ENCODE peak calls at places on chromosomes 6 and 20, in eight cellular contexts. X, D, S, U, I, K, C and R are unnamed samples.

GRCh38 chr20:8656335-8656734 is 412.6 kb upstream of the PLCB4 start:
- DNase-seq in I (no peak), S (no peak), C (no peak), D (no peak), K (no peak), U (no peak), X (no peak), R (no peak)

GRCh38 chr6:38715016-38715809 is at the start of gene DNAH8:
- DNase-seq in K (no peak), D (no peak), X (no peak), I (no peak), S (peak), U (peak), C (no peak), R (no peak)

GRCh38 chr6:142902636-142903053 is 42.3 kb downstream of the HIVEP2 start:
- DNase-seq in I (no peak), C (no peak), D (no peak), S (no peak), U (peak), X (peak), K (peak), R (no peak)

GRCh38 chr20:44837949-44838348 is 27.6 kb upstream of the RIMS4 start:
- DNase-seq in S (no peak), I (no peak), U (no peak), C (no peak), X (no peak), D (no peak), K (no peak), R (no peak)

GRCh38 chr6:144955392-144955791 is 670.3 kb downstream of the UTRN start:
- DNase-seq in I (no peak), S (no peak), X (no peak), D (no peak), U (no peak), C (no peak), K (no peak), R (no peak)

GRCh38 chr20:38724603-38725457 is 544 bp downstream of the SLC32A1 start:
- DNase-seq in I (no peak), D (no peak), C (peak), S (peak), U (peak), K (no peak), X (no peak), R (peak)

GRCh38 chr6:117956386-117956785 is 49.3 kb downstream of the SLC35F1 start:
- DNase-seq in C (no peak), X (no peak), K (peak), I (no peak), D (peak), U (no peak), S (no peak), R (peak)

GRCh38 chr20:62064788-62065668 is 653 bp downstream of the TAF4 start:
- DNase-seq in I (no peak), X (no peak), D (no peak), C (peak), S (no peak), U (peak), K (no peak), R (peak)

GRCh38 chr6:20870493-20870892 is 336.2 kb downstream of the CDKAL1 start:
- DNase-seq in S (no peak), X (no peak), U (no peak), D (no peak), I (no peak), C (no peak), K (no peak), R (no peak)

GRCh38 chr6:159267165-159267564 is 98.0 kb downstream of the FNDC1 start:
- DNase-seq in S (peak), U (no peak), K (peak), C (no peak), D (peak), X (no peak), I (no peak), R (peak)

DNA sequence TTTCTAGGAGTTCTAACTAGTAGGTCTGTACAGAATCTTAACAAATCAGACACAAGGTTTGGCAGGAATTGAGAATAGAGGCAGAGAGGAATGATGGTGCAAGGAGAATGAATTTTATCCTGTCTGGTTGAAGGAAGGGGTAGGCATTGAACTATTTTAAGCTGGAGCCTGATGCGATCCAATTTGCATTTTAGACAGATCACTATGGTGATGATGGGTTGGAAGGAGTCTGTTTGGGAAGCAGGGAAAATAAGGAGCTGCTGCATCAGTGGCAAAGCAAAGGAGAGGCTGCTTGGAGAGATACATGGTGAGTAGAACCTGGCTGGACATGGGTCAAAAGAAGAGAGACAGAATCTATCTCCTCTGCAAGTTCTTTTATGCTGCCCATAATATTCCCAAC is 163.7 kb upstream of the STXBP5 start:
- DNase-seq in K (no peak), D (no peak), U (no peak), I (no peak), C (no peak), S (no peak), X (no peak), R (no peak)
- H3K4me2 ChIP-seq in K (no peak), D (no peak), U (no peak), I (no peak), C (no peak), S (no peak), X (no peak), R (no peak)

GRCh38 chr6:17949168-17949567 is 38.3 kb downstream of the KIF13A start:
- DNase-seq in C (no peak), X (no peak), I (no peak), D (no peak), S (no peak), U (no peak), K (no peak), R (no peak)

GRCh38 chr6:17948725-17949124 is 38.7 kb downstream of the KIF13A start:
- DNase-seq in U (no peak), S (no peak), X (no peak), C (no peak), K (no peak), I (no peak), D (no peak), R (no peak)

GRCh38 chr6:17941318-17941717 is 46.1 kb downstream of the KIF13A start:
- DNase-seq in D (no peak), K (no peak), S (no peak), U (no peak), C (no peak), X (no peak), I (no peak), R (no peak)

GRCh38 chr6:17945575-17945974 is 41.9 kb downstream of the KIF13A start:
- DNase-seq in C (no peak), U (no peak), I (no peak), S (no peak), X (no peak), K (no peak), D (no peak), R (no peak)

GRCh38 chr6:17945111-17945510 is 42.3 kb downstream of the KIF13A start:
- DNase-seq in I (no peak), D (no peak), C (no peak), U (no peak), S (no peak), K (peak), X (no peak), R (no peak)
- H3K4me2 ChIP-seq in I (no peak), D (no peak), C (no peak), U (no peak), S (no peak), K (no peak), X (peak), R (no peak)

DNA sequence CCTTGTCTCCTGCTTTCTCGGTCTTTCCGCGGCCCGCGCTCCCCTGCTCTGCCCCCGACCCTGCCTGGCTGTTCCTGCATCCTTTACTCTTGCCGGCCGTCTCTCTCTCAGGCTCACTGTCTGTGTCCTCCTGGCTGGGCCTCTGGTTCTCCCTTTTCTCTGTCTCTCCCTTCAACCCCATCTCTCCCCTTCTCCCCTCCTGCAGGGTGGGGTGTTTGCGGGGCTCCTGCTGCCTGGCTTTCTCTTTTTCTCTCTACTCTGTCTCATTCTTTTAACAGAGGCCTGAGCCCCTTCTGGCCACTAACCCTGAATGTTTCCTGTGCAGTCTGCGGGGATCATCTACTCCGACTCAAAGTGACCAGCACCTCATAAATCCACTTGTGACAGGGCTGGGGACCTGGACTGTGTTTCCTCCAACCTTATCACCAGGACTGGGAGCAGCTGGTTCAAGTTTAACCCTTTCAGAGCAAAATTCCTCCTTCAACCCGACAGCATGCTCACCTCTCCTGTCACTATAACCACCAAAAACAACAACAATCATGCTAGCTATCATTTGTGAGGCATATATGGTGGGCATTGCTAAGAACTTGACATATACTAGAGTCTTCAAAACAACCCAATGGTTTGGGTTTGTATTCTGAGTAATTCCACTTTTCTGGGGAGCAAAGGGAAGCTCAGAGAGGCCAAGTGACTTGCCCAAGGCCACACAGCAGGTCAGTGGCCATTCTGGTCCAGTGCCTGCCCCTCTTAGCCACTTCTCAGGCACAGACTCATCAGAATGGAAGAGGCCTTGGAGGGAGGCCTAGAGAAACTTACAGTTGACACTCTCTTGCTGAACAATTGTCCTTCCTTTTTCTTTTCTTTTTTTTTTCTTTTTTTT is 811 bp upstream of the RSPO4 start:
- DNase-seq in D (no peak), S (no peak), X (no peak), C (no peak), U (peak), K (no peak), I (no peak), R (no peak)
- H3K4me2 ChIP-seq in D (peak), S (peak), X (no peak), C (no peak), U (no peak), K (no peak), I (peak), R (peak)

GRCh38 chr6:163667372-163668060 is 253.0 kb downstream of the QKI start:
- DNase-seq in I (no peak), U (no peak), D (no peak), X (peak), C (no peak), K (no peak), S (no peak), R (no peak)
- H3K4me2 ChIP-seq in I (no peak), U (no peak), D (no peak), X (no peak), C (no peak), K (no peak), S (no peak), R (no peak)

DNA sequence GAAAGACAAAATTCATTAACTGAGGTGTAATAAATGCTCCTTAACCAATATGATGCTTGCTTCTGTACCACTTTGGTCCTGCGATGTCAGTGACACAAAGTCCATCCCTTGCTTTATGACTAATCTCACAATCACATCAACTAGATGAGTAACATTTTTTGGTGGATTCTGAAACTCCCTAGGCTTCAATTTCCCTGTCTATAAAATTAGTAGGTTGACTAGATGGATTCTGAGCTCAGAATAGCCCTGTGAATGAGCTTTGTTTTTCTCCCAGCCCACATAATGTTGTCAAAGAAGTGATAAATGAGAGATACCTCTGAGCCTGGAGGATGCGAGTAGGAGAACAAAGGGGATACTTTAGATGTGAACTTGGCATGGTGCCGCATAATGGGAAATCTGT is 9.1 kb downstream of the TXLNB start:
- DNase-seq in S (no peak), C (no peak), X (no peak), U (no peak), I (no peak), K (no peak), D (no peak), R (no peak)
- H3K4me2 ChIP-seq in S (no peak), C (no peak), X (no peak), U (no peak), I (no peak), K (no peak), D (no peak), R (no peak)

GRCh38 chr6:129713806-129714338 is 3.9 kb upstream of the ARHGAP18 start:
- DNase-seq in I (no peak), K (no peak), U (no peak), D (no peak), C (no peak), S (no peak), X (no peak), R (no peak)

GRCh38 chr6:129719692-129720091 is 9.7 kb upstream of the ARHGAP18 start:
- DNase-seq in C (no peak), U (no peak), I (no peak), S (no peak), D (no peak), K (no peak), X (peak), R (no peak)

GRCh38 chr6:129717287-129717686 is 7.3 kb upstream of the ARHGAP18 start:
- DNase-seq in C (no peak), S (no peak), U (no peak), I (no peak), D (no peak), K (peak), X (peak), R (no peak)
- H3K4me2 ChIP-seq in C (no peak), S (no peak), U (peak), I (peak), D (no peak), K (no peak), X (no peak), R (no peak)